ENCODE peak calls at places on chromosome 10, in five cellular contexts. P, N, D, B and M are unnamed samples.

GRCh38 chr10:84370268-84370667 is 41.9 kb downstream of the CCSER2 start:
- DNase-seq in P (no peak), N (no peak), D (no peak), B (no peak), M (no peak)

GRCh38 chr10:97869091-97870042 is 19.7 kb downstream of the GOLGA7B start:
- DNase-seq in P (peak), N (peak), D (peak), B (no peak), M (peak)

GRCh38 chr10:131021246-131021895 is 290.1 kb downstream of the TCERG1L start:
- DNase-seq in P (no peak), N (no peak), D (no peak), B (no peak), M (peak)

GRCh38 chr10:132684164-132684891 is 101.6 kb downstream of the NKX6-2 start:
- DNase-seq in P (peak), N (peak), D (no peak), B (no peak), M (no peak)

GRCh38 chr10:94524146-94524545 is 21.4 kb upstream of the HELLS start:
- DNase-seq in P (no peak), N (no peak), D (peak), B (no peak), M (peak)

GRCh38 chr10:21265622-21266021 is 259.9 kb downstream of the SKIDA1 start:
- DNase-seq in P (no peak), N (no peak), D (no peak), B (no peak), M (no peak)

GRCh38 chr10:86715836-86716235 is 40.6 kb upstream of the BMPR1A start:
- DNase-seq in P (no peak), N (no peak), D (no peak), B (no peak), M (no peak)

GRCh38 chr10:126955396-126955795 is 50.2 kb downstream of the DOCK1 start:
- DNase-seq in P (no peak), N (no peak), D (no peak), B (no peak), M (no peak)

GRCh38 chr10:95792874-95793285 is 36.9 kb downstream of the ENTPD1 start:
- DNase-seq in P (no peak), N (no peak), D (peak), B (no peak), M (no peak)

GRCh38 chr10:124369986-124370385 is 48.7 kb downstream of the OAT start:
- DNase-seq in P (no peak), N (no peak), D (no peak), B (no peak), M (no peak)

GRCh38 chr10:124035306-124035927 is 58.0 kb downstream of the CHST15 start:
- DNase-seq in P (no peak), N (no peak), D (no peak), B (no peak), M (no peak)

GRCh38 chr10:17872191-17873091 is 63.3 kb downstream of the MRC1 start:
- DNase-seq in P (no peak), N (no peak), D (peak), B (peak), M (no peak)
- TF ChIP-seq CTCF in P (no peak), N (no peak), D (peak), B (peak), M (peak)

GRCh38 chr10:13327516-13327915 is 20.6 kb downstream of the SEPHS1 start:
- DNase-seq in P (no peak), N (no peak), D (no peak), B (no peak), M (no peak)
- TF ChIP-seq CTCF in P (no peak), N (no peak), D (no peak), B (no peak), M (no peak)

GRCh38 chr10:122525788-122526187 is 34.8 kb upstream of the DMBT1 start:
- DNase-seq in P (no peak), N (peak), D (no peak), B (no peak), M (no peak)
- TF ChIP-seq CTCF in P (no peak), N (peak), D (no peak), B (no peak), M (peak)

GRCh38 chr10:112454910-112455779 is 8.1 kb downstream of the VTI1A start:
- DNase-seq in P (no peak), N (no peak), D (no peak), B (no peak), M (no peak)

GRCh38 chr10:112461029-112461887 is 14.2 kb downstream of the VTI1A start:
- DNase-seq in P (no peak), N (no peak), D (no peak), B (no peak), M (no peak)

GRCh38 chr10:112456533-112456932 is 9.5 kb downstream of the VTI1A start:
- DNase-seq in P (no peak), N (no peak), D (peak), B (no peak), M (no peak)
- TF ChIP-seq CTCF in P (no peak), N (no peak), D (peak), B (no peak), M (peak)

GRCh38 chr10:116590590-116591444 is at the start of gene PNLIPRP1:
- DNase-seq in P (no peak), N (no peak), D (no peak), B (no peak), M (no peak)
- TF ChIP-seq CTCF in P (no peak), N (no peak), D (no peak), B (no peak), M (no peak)

GRCh38 chr10:58017719-58018367 is 249.9 kb downstream of the IPMK start:
- DNase-seq in P (no peak), N (peak), D (no peak), B (peak), M (no peak)
- TF ChIP-seq CTCF in P (no peak), N (peak), D (no peak), B (peak), M (no peak)

GRCh38 chr10:45235823-45236222 is 79.6 kb downstream of the OR13A1 start:
- DNase-seq in P (no peak), N (peak), D (no peak), B (no peak), M (no peak)
- TF ChIP-seq CTCF in P (no peak), N (no peak), D (no peak), B (no peak), M (no peak)